ENCODE peak calls at places on chromosomes 7 and 10, in six cellular contexts. M is endodermal cell, N is OCI-LY7, J is PC-3, U is progenitor cell of endocrine pancreas, S is heart left ventricle. T is an unnamed sample.

GRCh38 chr10:48623009-48623408 is 18.1 kb upstream of the ARHGAP22 start:
- DNase-seq in M (no peak), N (no peak), J (no peak), U (no peak), S (no peak), T (no peak)

GRCh38 chr10:62594093-62594520 is 210.4 kb upstream of the ADO start:
- DNase-seq in M (peak), N (peak), J (peak), U (peak), S (peak), T (no peak)

GRCh38 chr10:71634531-71635164 is 84.9 kb downstream of the C10orf105 start:
- DNase-seq in M (no peak), N (no peak), J (no peak), U (no peak), S (peak), T (no peak)

GRCh38 chr7:138980575-138981285 is 459 bp downstream of the KIAA1549 start:
- DNase-seq in M (peak), N (no peak), J (peak), U (peak), S (no peak), T (no peak)

GRCh38 chr10:132924046-132924952 is 18.1 kb downstream of the CFAP46 start:
- DNase-seq in M (no peak), N (no peak), J (no peak), U (no peak), S (no peak), T (no peak)

GRCh38 chr7:8710124-8710523 is 276.7 kb downstream of the NXPH1 start:
- DNase-seq in M (no peak), N (no peak), J (no peak), U (no peak), S (no peak), T (no peak)

GRCh38 chr7:149610441-149611011 is 112.9 kb upstream of the ZNF746 start:
- DNase-seq in M (no peak), N (no peak), J (no peak), U (no peak), S (no peak), T (no peak)

GRCh38 chr7:27788438-27788837 is 48.5 kb downstream of the TAX1BP1 start:
- DNase-seq in M (no peak), N (no peak), J (no peak), U (no peak), S (no peak), T (no peak)

GRCh38 chr10:13567030-13567429 is 19.7 kb upstream of the PRPF18 start:
- DNase-seq in M (no peak), N (no peak), J (no peak), U (no peak), S (no peak), T (no peak)

GRCh38 chr7:42372498-42372897 is 135.5 kb upstream of the GLI3 start:
- DNase-seq in M (no peak), N (no peak), J (peak), U (no peak), S (no peak), T (no peak)

GRCh38 chr7:76280408-76280807 is 22.1 kb upstream of the HSPB1 start:
- DNase-seq in M (peak), N (no peak), J (no peak), U (no peak), S (no peak), T (no peak)

GRCh38 chr10:12961416-12961815 is 40.1 kb downstream of the CCDC3 start:
- DNase-seq in M (no peak), N (no peak), J (no peak), U (no peak), S (no peak), T (no peak)

GRCh38 chr10:62045765-62046521 is 144.4 kb downstream of the ARID5B start:
- DNase-seq in M (no peak), N (peak), J (peak), U (no peak), S (no peak), T (no peak)

GRCh38 chr7:98760201-98760651 is 109.6 kb downstream of the TMEM130 start:
- DNase-seq in M (no peak), N (no peak), J (no peak), U (no peak), S (no peak), T (no peak)

GRCh38 chr7:36775673-36776072 is 51.4 kb upstream of the AOAH start:
- DNase-seq in M (no peak), N (no peak), J (no peak), U (no peak), S (no peak), T (no peak)

GRCh38 chr7:134885967-134886352 is 100.3 kb upstream of the AGBL3 start:
- DNase-seq in M (no peak), N (no peak), J (peak), U (no peak), S (no peak), T (no peak)

GRCh38 chr10:48249763-48250351 is 24.6 kb downstream of the FRMPD2 start:
- DNase-seq in M (peak), N (no peak), J (no peak), U (no peak), S (no peak), T (no peak)

GRCh38 chr7:66306243-66306642 is 101.1 kb downstream of the TPST1 start:
- DNase-seq in M (no peak), N (no peak), J (peak), U (no peak), S (no peak), T (no peak)

GRCh38 chr7:155236386-155236785 is 61.3 kb upstream of the INSIG1 start:
- DNase-seq in M (no peak), N (no peak), J (no peak), U (no peak), S (no peak), T (no peak)

GRCh38 chr7:73978681-73979563 is 49.1 kb upstream of the ELN start:
- DNase-seq in M (peak), N (peak), J (peak), U (no peak), S (peak), T (no peak)

GRCh38 chr7:5525271-5526189 is 101.9 kb upstream of the TNRC18 start:
- DNase-seq in M (peak), N (peak), J (peak), U (no peak), S (no peak), T (no peak)

GRCh38 chr10:3805791-3806381 is 20.9 kb upstream of the KLF6 start:
- DNase-seq in M (peak), N (peak), J (peak), U (no peak), S (peak), T (no peak)

GRCh38 chr10:121516071-121516470 is 82.2 kb downstream of the FGFR2 start:
- DNase-seq in M (no peak), N (no peak), J (no peak), U (no peak), S (no peak), T (no peak)

GRCh38 chr10:121511943-121512342 is 86.3 kb downstream of the FGFR2 start:
- DNase-seq in M (no peak), N (no peak), J (no peak), U (no peak), S (no peak), T (no peak)

GRCh38 chr10:121514141-121514865 is 83.9 kb downstream of the FGFR2 start:
- DNase-seq in M (no peak), N (no peak), J (no peak), U (no peak), S (no peak), T (no peak)

GRCh38 chr10:121509776-121510175 is 88.5 kb downstream of the FGFR2 start:
- DNase-seq in M (no peak), N (no peak), J (no peak), U (no peak), S (no peak), T (no peak)

GRCh38 chr10:121510201-121510771 is 88.0 kb downstream of the FGFR2 start:
- DNase-seq in M (no peak), N (no peak), J (no peak), U (no peak), S (no peak), T (no peak)
- TF ChIP-seq CTCF in M (no peak), N (no peak), J (no peak), U (no peak), S (no peak), T (no peak)

GRCh38 chr7:29854257-29854938 is 48.1 kb downstream of the WIPF3 start:
- DNase-seq in M (peak), N (no peak), J (peak), U (no peak), S (no peak), T (no peak)
- TF ChIP-seq CTCF in M (peak), N (no peak), J (peak), U (peak), S (no peak), T (no peak)

DNA sequence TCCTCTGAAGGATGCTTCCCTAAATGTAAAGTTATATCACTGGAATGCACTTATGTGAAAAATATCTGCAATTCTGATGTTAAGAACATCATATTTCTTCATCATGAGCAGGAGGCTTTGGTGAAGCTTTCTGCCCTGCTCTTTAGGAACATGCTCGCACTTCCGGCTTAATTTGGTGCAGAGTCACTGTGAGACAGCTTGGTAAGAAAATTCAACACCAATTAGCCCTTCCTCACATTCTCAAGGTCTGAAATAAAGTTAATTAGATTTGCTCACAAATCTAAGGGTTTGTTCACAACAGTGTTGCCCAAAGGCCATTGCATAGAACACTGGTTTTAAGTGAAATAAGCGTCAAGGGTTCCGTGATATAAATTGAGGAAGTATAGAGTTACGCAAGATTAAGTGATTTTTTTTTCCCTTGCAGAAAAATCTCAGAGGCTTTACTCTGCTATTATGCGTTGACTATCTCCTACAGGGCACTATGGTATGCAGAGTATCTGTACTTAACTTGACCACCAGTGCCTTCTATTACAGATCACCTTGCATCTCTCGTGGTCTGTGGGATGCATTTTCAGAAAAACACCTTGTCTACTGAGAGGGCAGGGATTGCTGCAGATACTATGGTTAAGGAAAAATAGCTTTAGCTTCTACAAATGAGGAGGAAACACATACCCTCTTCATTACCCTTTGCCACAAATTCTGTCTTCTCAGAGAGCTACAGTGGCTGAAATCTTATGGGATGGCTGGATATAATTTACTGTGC is 953.9 kb downstream of the TYW1 start:
- DNase-seq in M (no peak), N (no peak), J (no peak), U (no peak), S (no peak), T (no peak)
- TF ChIP-seq CTCF in M (no peak), N (no peak), J (no peak), U (no peak), S (no peak), T (no peak)

GRCh38 chr7:92880212-92881090 is 44.1 kb upstream of the CDK6 start:
- DNase-seq in M (peak), N (peak), J (peak), U (no peak), S (no peak), T (no peak)
- TF ChIP-seq CTCF in M (peak), N (peak), J (peak), U (peak), S (peak), T (no peak)

GRCh38 chr10:88260329-88261051 is 322.6 kb downstream of the RNLS start:
- DNase-seq in M (no peak), N (no peak), J (no peak), U (no peak), S (no peak), T (no peak)

GRCh38 chr10:88262591-88263234 is 320.4 kb downstream of the RNLS start:
- DNase-seq in M (no peak), N (peak), J (no peak), U (no peak), S (no peak), T (no peak)

GRCh38 chr10:88256013-88256680 is 327.0 kb downstream of the RNLS start:
- DNase-seq in M (no peak), N (no peak), J (no peak), U (no peak), S (peak), T (no peak)

GRCh38 chr10:88261152-88261551 is 322.0 kb downstream of the RNLS start:
- DNase-seq in M (no peak), N (no peak), J (no peak), U (no peak), S (no peak), T (no peak)

DNA sequence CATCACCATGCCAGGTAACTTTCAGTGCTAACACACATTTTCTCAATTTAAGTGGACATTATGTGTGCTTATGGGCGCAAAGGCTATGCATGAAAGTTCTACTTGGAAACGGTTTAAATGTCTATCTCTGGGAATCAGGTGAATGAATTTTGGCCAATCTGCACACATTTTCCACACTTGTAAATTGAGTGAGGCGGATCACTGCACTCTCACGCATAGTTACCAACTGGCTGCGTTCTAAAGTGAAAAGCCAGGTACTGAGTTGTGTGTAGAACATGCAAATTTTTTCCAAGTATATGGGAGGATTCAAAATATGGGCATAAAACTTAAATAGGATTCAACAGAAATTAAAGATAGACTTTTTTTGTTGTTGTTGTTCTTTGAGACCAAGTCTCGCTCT is 323.7 kb downstream of the RNLS start:
- DNase-seq in M (no peak), N (no peak), J (no peak), U (no peak), S (no peak), T (no peak)
- TF ChIP-seq CTCF in M (no peak), N (no peak), J (no peak), U (no peak), S (no peak), T (no peak)

T was measured in D721Med.